ENCODE peak calls at places on chromosomes 12 and 14, in eight cellular contexts. F is CD4-positive, CD25-positive, alpha-beta regulatory T cell; T is AG04449; K is fibroblast of mammary gland; U is small intestine; C is cardiac fibroblast; Y is prostate gland; Q is skeletal muscle cell. X is an unnamed sample.

GRCh38 chr12:123571343-123571813 is 13.0 kb upstream of the TMED2 start:
- DNase-seq in F (no peak), T (no peak), K (peak), U (peak), C (peak), Y (no peak), Q (peak), X (peak)

GRCh38 chr14:61538464-61539022 is 156.8 kb upstream of the HIF1A start:
- DNase-seq in F (no peak), T (no peak), K (no peak), U (no peak), C (no peak), Y (no peak), Q (no peak), X (no peak)

GRCh38 chr12:24198070-24198469 is 248.6 kb upstream of the SOX5 start:
- DNase-seq in F (no peak), T (no peak), K (peak), U (no peak), C (peak), Y (no peak), Q (no peak), X (no peak)

GRCh38 chr14:69501362-69501964 is 16.9 kb downstream of the PLEKHD1 start:
- DNase-seq in F (no peak), T (no peak), K (peak), U (no peak), C (no peak), Y (peak), Q (no peak), X (no peak)

GRCh38 chr12:14322403-14322802 is 43.1 kb upstream of the ATF7IP start:
- DNase-seq in F (no peak), T (no peak), K (no peak), U (no peak), C (no peak), Y (no peak), Q (no peak), X (no peak)

GRCh38 chr12:47920913-47921312 is 16.1 kb upstream of the VDR start:
- DNase-seq in F (no peak), T (no peak), K (no peak), U (no peak), C (no peak), Y (no peak), Q (no peak), X (no peak)

GRCh38 chr12:124030510-124030909 is 57.5 kb downstream of the ZNF664 start:
- DNase-seq in F (no peak), T (peak), K (peak), U (no peak), C (peak), Y (no peak), Q (peak), X (no peak)

GRCh38 chr12:27542628-27543027 is 18.6 kb downstream of the PPFIBP1 start:
- DNase-seq in F (no peak), T (peak), K (peak), U (no peak), C (peak), Y (no peak), Q (peak), X (no peak)

GRCh38 chr14:98198385-98198784 is 1073.6 kb downstream of the BCL11B start:
- DNase-seq in F (no peak), T (no peak), K (no peak), U (peak), C (no peak), Y (no peak), Q (no peak), X (peak)

GRCh38 chr12:102883204-102883799 is 33.7 kb downstream of the PAH start:
- DNase-seq in F (peak), T (no peak), K (peak), U (peak), C (peak), Y (peak), Q (no peak), X (no peak)

GRCh38 chr14:51638071-51638944 is 13.4 kb upstream of the FRMD6 start:
- DNase-seq in F (no peak), T (no peak), K (peak), U (no peak), C (peak), Y (peak), Q (no peak), X (no peak)

GRCh38 chr14:22010532-22011242 is 337.1 kb upstream of the OR4E1 start:
- DNase-seq in F (no peak), T (no peak), K (no peak), U (no peak), C (no peak), Y (no peak), Q (no peak), X (no peak)

GRCh38 chr12:50351120-50352043 is 45.0 kb downstream of the FAM186A start:
- DNase-seq in F (no peak), T (no peak), K (peak), U (peak), C (peak), Y (no peak), Q (no peak), X (no peak)

GRCh38 chr14:96184737-96185136 is 19.9 kb upstream of the BDKRB2 start:
- DNase-seq in F (no peak), T (no peak), K (no peak), U (no peak), C (no peak), Y (no peak), Q (no peak), X (no peak)

GRCh38 chr12:65882504-65882903 is 58.2 kb downstream of the HMGA2 start:
- DNase-seq in F (no peak), T (no peak), K (peak), U (no peak), C (no peak), Y (no peak), Q (no peak), X (no peak)

GRCh38 chr12:18492372-18493025 is 231.2 kb downstream of the PIK3C2G start:
- DNase-seq in F (no peak), T (peak), K (peak), U (no peak), C (peak), Y (no peak), Q (no peak), X (no peak)

GRCh38 chr12:28156362-28156761 is 33.9 kb upstream of the CCDC91 start:
- DNase-seq in F (no peak), T (no peak), K (no peak), U (no peak), C (no peak), Y (no peak), Q (no peak), X (no peak)

GRCh38 chr12:4859478-4860210 is 50.1 kb upstream of the KCNA1 start:
- DNase-seq in F (no peak), T (no peak), K (no peak), U (no peak), C (no peak), Y (no peak), Q (no peak), X (no peak)

GRCh38 chr14:51552275-51552674 is 99.4 kb upstream of the FRMD6 start:
- DNase-seq in F (no peak), T (no peak), K (no peak), U (no peak), C (no peak), Y (no peak), Q (no peak), X (no peak)

GRCh38 chr12:49338830-49339463 is 2.0 kb upstream of the C1QL4 start:
- DNase-seq in F (no peak), T (no peak), K (no peak), U (no peak), C (no peak), Y (no peak), Q (no peak), X (no peak)

GRCh38 chr14:88556581-88556980 is 1.8 kb upstream of the PTPN21 start:
- DNase-seq in F (no peak), T (no peak), K (no peak), U (no peak), C (no peak), Y (no peak), Q (no peak), X (no peak)

GRCh38 chr12:48978741-48979601 is 849 bp downstream of the WNT1 start:
- DNase-seq in F (no peak), T (no peak), K (no peak), U (no peak), C (no peak), Y (no peak), Q (no peak), X (no peak)

GRCh38 chr14:99502989-99503421 is 21.8 kb downstream of the CCNK start:
- DNase-seq in F (no peak), T (no peak), K (no peak), U (no peak), C (no peak), Y (no peak), Q (no peak), X (no peak)

GRCh38 chr14:23569443-23570151 is 2.0 kb upstream of the AP1G2 start:
- DNase-seq in F (no peak), T (no peak), K (no peak), U (no peak), C (no peak), Y (no peak), Q (no peak), X (peak)

GRCh38 chr14:99261916-99262787 is 9.8 kb downstream of the BCL11B start:
- DNase-seq in F (peak), T (no peak), K (no peak), U (peak), C (no peak), Y (no peak), Q (no peak), X (peak)

GRCh38 chr12:95481072-95481471 is 7.1 kb downstream of the METAP2 start:
- DNase-seq in F (no peak), T (no peak), K (no peak), U (no peak), C (no peak), Y (no peak), Q (no peak), X (no peak)

GRCh38 chr14:96362071-96362964 is 823 bp downstream of the ATG2B start:
- DNase-seq in F (peak), T (no peak), K (peak), U (peak), C (peak), Y (peak), Q (no peak), X (peak)

GRCh38 chr12:66428261-66428660 is 126.0 kb downstream of the HELB start:
- DNase-seq in F (no peak), T (no peak), K (no peak), U (no peak), C (no peak), Y (no peak), Q (no peak), X (no peak)

GRCh38 chr12:109740694-109741245 is 27.1 kb downstream of the FAM222A start:
- DNase-seq in F (no peak), T (no peak), K (no peak), U (no peak), C (no peak), Y (no peak), Q (no peak), X (no peak)

GRCh38 chr12:109764123-109764522 is 50.5 kb downstream of the FAM222A start:
- DNase-seq in F (no peak), T (no peak), K (no peak), U (no peak), C (no peak), Y (no peak), Q (no peak), X (no peak)

GRCh38 chr12:94134226-94134795 is 14.1 kb upstream of the PLXNC1 start:
- DNase-seq in F (no peak), T (peak), K (peak), U (peak), C (peak), Y (no peak), Q (no peak), X (peak)

GRCh38 chr14:23095196-23096108 is at the start of gene C14orf119:
- DNase-seq in F (peak), T (peak), K (peak), U (peak), C (peak), Y (peak), Q (peak), X (peak)

GRCh38 chr12:32681272-32681671 is 2.2 kb downstream of the DNM1L start:
- DNase-seq in F (no peak), T (no peak), K (no peak), U (no peak), C (no peak), Y (no peak), Q (no peak), X (no peak)
- H3K4me3 ChIP-seq in F (no peak), T (no peak), K (peak), U (no peak), C (no peak), Y (no peak), Q (no peak), X (no peak)

DNA sequence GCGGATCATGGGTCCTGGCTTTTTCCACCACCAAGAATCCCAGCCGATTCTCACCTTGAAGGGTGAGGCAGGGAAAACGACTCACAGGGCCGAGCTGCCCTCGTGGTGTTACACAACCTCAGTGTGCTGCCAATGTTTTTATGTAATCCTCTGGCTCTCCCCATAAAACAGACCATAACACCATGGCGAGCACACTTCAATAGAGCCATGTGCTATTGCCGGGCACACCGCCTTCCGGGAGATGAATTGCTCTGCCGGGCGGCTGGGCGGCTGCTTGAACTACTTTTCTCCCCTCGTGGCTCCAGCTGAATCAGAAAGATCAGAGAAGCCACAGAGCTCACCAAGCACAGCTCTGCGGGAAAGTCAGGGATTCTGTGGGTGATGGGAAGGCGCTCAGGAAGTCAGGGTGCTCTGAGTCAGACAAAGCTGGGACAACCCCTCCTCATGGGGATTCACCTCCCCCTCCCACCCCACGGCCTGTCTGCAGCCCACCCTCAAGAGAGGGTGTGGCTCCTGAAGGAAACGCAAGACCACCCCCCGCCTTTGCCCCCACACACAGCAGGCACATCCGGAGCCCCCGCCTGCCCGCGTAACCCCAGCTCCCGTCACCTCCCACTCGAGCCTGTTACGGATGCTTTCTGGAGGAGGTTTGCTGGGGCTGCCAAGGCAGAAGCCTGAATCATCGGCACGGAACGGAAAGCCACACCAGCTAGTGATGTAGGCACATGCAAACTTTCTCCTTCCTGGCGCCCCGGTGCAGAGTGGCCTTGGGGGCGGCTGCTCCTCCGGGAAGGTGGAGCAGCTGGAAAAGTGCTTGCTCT is 1.8 kb downstream of the GALNT9 start:
- DNase-seq in F (no peak), T (peak), K (peak), U (no peak), C (peak), Y (peak), Q (peak), X (peak)
- H3K4me3 ChIP-seq in F (no peak), T (peak), K (peak), U (no peak), C (peak), Y (no peak), Q (peak), X (peak)

DNA sequence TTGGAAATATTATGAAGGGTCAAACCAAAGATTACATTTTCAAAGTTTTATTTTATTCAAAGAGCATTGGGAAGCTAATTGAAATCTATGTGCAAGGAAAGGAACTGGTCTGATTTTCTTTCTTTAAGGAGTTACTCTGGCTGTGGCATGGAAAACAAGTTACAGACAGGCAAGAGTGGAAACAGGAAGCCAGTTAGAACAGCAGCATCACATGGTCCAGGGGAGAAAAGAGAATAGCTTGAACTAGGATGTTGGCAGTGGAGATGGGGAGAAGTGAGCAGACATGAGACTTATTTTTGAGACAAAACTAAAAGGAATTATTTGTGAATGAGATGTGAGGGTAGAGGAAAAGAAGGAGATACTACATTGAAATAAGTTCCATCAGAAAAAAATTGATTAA is 3.4 kb downstream of the OR11G2 start:
- DNase-seq in F (no peak), T (no peak), K (no peak), U (no peak), C (no peak), Y (no peak), Q (no peak), X (no peak)
- H3K4me3 ChIP-seq in F (no peak), T (no peak), K (no peak), U (no peak), C (no peak), Y (no peak), Q (no peak), X (no peak)

GRCh38 chr12:33439587-33440011 is at the start of gene SYT10:
- DNase-seq in F (no peak), T (no peak), K (no peak), U (peak), C (no peak), Y (no peak), Q (no peak), X (no peak)
- H3K4me3 ChIP-seq in F (no peak), T (peak), K (peak), U (peak), C (peak), Y (peak), Q (peak), X (no peak)

DNA sequence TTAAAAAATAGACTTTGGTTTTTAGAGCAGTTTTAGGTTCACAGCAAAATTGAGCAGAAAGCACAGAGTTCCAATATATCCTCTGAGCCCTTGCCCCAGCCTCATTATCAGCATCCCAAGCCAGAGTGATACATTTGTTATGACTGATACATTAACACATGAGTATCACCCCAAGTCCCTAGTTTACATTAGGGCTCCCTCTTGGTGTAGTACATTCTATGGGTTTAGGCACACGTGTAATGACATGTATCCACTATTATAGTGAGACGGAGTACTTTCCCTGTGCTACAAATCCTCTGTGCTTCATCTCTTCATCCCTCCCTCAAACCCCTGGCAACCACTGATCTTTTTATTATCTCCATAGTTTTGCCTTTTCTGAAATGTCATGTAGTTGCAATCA is 22.5 kb upstream of the GSG1 start:
- DNase-seq in F (no peak), T (no peak), K (no peak), U (no peak), C (no peak), Y (no peak), Q (no peak), X (no peak)
- H3K4me3 ChIP-seq in F (no peak), T (no peak), K (no peak), U (no peak), C (no peak), Y (no peak), Q (no peak), X (no peak)

GRCh38 chr14:93301821-93302447 is 30.9 kb downstream of the BTBD7 start:
- DNase-seq in F (no peak), T (no peak), K (no peak), U (no peak), C (no peak), Y (no peak), Q (no peak), X (no peak)
- H3K4me3 ChIP-seq in F (no peak), T (no peak), K (no peak), U (no peak), C (no peak), Y (no peak), Q (no peak), X (no peak)

GRCh38 chr12:117718141-117718540 is 250.6 kb downstream of the KSR2 start:
- DNase-seq in F (no peak), T (no peak), K (no peak), U (no peak), C (no peak), Y (no peak), Q (no peak), X (no peak)
- H3K4me3 ChIP-seq in F (no peak), T (no peak), K (no peak), U (no peak), C (no peak), Y (no peak), Q (no peak), X (no peak)

DNA sequence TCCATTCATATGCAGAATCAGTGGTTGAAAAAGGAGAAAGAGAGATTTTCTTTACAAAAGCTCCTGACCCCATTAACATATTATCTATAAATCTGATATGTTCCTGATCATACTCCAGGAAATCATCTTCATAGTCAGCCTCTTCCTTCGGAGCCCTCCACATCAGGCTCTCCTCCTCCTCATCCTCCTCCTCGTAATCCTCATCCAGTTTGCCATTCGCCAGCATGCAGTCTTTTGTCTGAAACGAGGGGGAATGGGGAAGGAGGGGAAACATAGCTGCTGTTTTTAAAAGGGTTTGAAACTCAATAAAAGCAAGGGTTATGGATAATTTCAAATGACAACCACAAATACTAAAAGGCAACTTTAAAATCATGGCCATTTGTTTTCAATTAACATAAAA is 60.9 kb downstream of the DICER1 start:
- DNase-seq in F (no peak), T (no peak), K (no peak), U (no peak), C (no peak), Y (no peak), Q (no peak), X (no peak)
- H3K4me3 ChIP-seq in F (no peak), T (no peak), K (no peak), U (no peak), C (no peak), Y (no peak), Q (no peak), X (no peak)

GRCh38 chr12:53044896-53045571 is 4.8 kb upstream of the TNS2 start:
- DNase-seq in F (no peak), T (no peak), K (no peak), U (no peak), C (no peak), Y (no peak), Q (no peak), X (no peak)
- H3K4me3 ChIP-seq in F (no peak), T (no peak), K (no peak), U (no peak), C (no peak), Y (no peak), Q (no peak), X (no peak)

X was measured in Jurkat, Clone E6-1.